ENCODE peak calls at places on chromosomes 16 and 17, in ten cellular contexts. X is SK-N-SH treated with all-trans-retinoic acid at 6 μM for 48 hours, S is heart right ventricle, A is DND-41, O is aorta, L is sciatic nerve, C is HCT116, F is PC-3, Y is Right ventricle myocardium superior, V is omental fat pad. M is an unnamed sample.

GRCh38 chr17:72163474-72163873 is 42.7 kb downstream of the SOX9 start:
- ATAC-seq in X (no peak), S (peak), A (no peak), O (no peak), L (no peak), C (no peak), F (no peak), Y (peak), V (no peak), M (no peak)

GRCh38 chr16:57017251-57017650 is 27.9 kb downstream of the NLRC5 start:
- ATAC-seq in X (no peak), S (peak), A (no peak), O (no peak), L (no peak), C (no peak), F (peak), Y (no peak), V (no peak), M (no peak)

GRCh38 chr16:57283214-57283955 is 1.1 kb downstream of the PLLP start:
- ATAC-seq in X (no peak), S (peak), A (no peak), O (no peak), L (peak), C (no peak), F (no peak), Y (peak), V (peak), M (peak)

GRCh38 chr17:49292901-49293300 is 62.3 kb upstream of the PHOSPHO1 start:
- ATAC-seq in X (no peak), S (no peak), A (no peak), O (no peak), L (no peak), C (no peak), F (no peak), Y (no peak), V (no peak), M (no peak)

GRCh38 chr16:67649494-67649931 is 4.6 kb downstream of the CARMIL2 start:
- ATAC-seq in X (no peak), S (peak), A (no peak), O (peak), L (peak), C (no peak), F (no peak), Y (peak), V (peak), M (no peak)

GRCh38 chr17:78679495-78680395 is 102.3 kb downstream of the CYTH1 start:
- ATAC-seq in X (no peak), S (no peak), A (no peak), O (no peak), L (no peak), C (no peak), F (no peak), Y (no peak), V (no peak), M (no peak)

GRCh38 chr16:80622007-80622406 is 81.2 kb downstream of the DYNLRB2 start:
- ATAC-seq in X (no peak), S (no peak), A (no peak), O (no peak), L (no peak), C (no peak), F (no peak), Y (no peak), V (no peak), M (no peak)

GRCh38 chr17:7626307-7626706 is 1.3 kb downstream of the SAT2 start:
- ATAC-seq in X (no peak), S (no peak), A (no peak), O (no peak), L (no peak), C (no peak), F (no peak), Y (no peak), V (no peak), M (no peak)

GRCh38 chr16:10999313-10999712 is 54.9 kb downstream of the CLEC16A start:
- ATAC-seq in X (no peak), S (no peak), A (no peak), O (no peak), L (no peak), C (no peak), F (no peak), Y (no peak), V (no peak), M (no peak)

GRCh38 chr17:45144199-45145034 is 3.9 kb upstream of the HEXIM1 start:
- ATAC-seq in X (no peak), S (peak), A (no peak), O (peak), L (peak), C (no peak), F (no peak), Y (peak), V (peak), M (peak)

GRCh38 chr16:87602005-87602790 is at the start of gene JPH3:
- ATAC-seq in X (no peak), S (no peak), A (no peak), O (no peak), L (no peak), C (no peak), F (no peak), Y (no peak), V (no peak), M (no peak)

GRCh38 chr16:31001507-31002251 is 8.8 kb downstream of the STX1B start:
- ATAC-seq in X (no peak), S (peak), A (no peak), O (no peak), L (no peak), C (no peak), F (no peak), Y (peak), V (no peak), M (no peak)

GRCh38 chr16:65120811-65121721 is 797 bp downstream of the CDH11 start:
- ATAC-seq in X (peak), S (peak), A (no peak), O (peak), L (peak), C (no peak), F (no peak), Y (peak), V (no peak), M (no peak)

GRCh38 chr17:75404223-75404738 is 1.2 kb downstream of the GRB2 start:
- ATAC-seq in X (peak), S (no peak), A (peak), O (peak), L (peak), C (peak), F (peak), Y (peak), V (no peak), M (no peak)

GRCh38 chr17:32609085-32609484 is 122.3 kb downstream of the CDK5R1 start:
- ATAC-seq in X (peak), S (peak), A (peak), O (no peak), L (no peak), C (peak), F (peak), Y (peak), V (no peak), M (no peak)

GRCh38 chr16:79662673-79663313 is 62.3 kb upstream of the MAF start:
- ATAC-seq in X (no peak), S (no peak), A (no peak), O (no peak), L (no peak), C (no peak), F (no peak), Y (no peak), V (no peak), M (no peak)

GRCh38 chr17:12022310-12022709 is 1.6 kb downstream of the MAP2K4 start:
- ATAC-seq in X (no peak), S (no peak), A (no peak), O (no peak), L (no peak), C (no peak), F (no peak), Y (no peak), V (no peak), M (no peak)

GRCh38 chr17:2712300-2713043 is 908 bp upstream of the CLUH start:
- ATAC-seq in X (peak), S (no peak), A (no peak), O (no peak), L (peak), C (no peak), F (no peak), Y (peak), V (no peak), M (no peak)

GRCh38 chr17:17137731-17138585 is 68.2 kb downstream of the PLD6 start:
- ATAC-seq in X (no peak), S (no peak), A (no peak), O (no peak), L (no peak), C (no peak), F (no peak), Y (no peak), V (no peak), M (no peak)

GRCh38 chr17:3792481-3792880 is 8.5 kb downstream of the ITGAE start:
- ATAC-seq in X (no peak), S (no peak), A (no peak), O (no peak), L (no peak), C (no peak), F (no peak), Y (no peak), V (no peak), M (no peak)

GRCh38 chr16:75089486-75090202 is 26.9 kb downstream of the LDHD start:
- ATAC-seq in X (no peak), S (no peak), A (no peak), O (no peak), L (no peak), C (peak), F (no peak), Y (no peak), V (no peak), M (no peak)

GRCh38 chr16:81469710-81470481 is 25.3 kb downstream of the CMIP start:
- ATAC-seq in X (no peak), S (peak), A (peak), O (no peak), L (peak), C (no peak), F (no peak), Y (peak), V (no peak), M (peak)

GRCh38 chr17:50829336-50829735 is 6.0 kb upstream of the WFIKKN2 start:
- ATAC-seq in X (no peak), S (no peak), A (no peak), O (no peak), L (no peak), C (no peak), F (no peak), Y (no peak), V (no peak), M (no peak)

GRCh38 chr17:55177159-55177913 is 87.4 kb upstream of the HLF start:
- ATAC-seq in X (peak), S (no peak), A (no peak), O (no peak), L (no peak), C (peak), F (peak), Y (no peak), V (no peak), M (no peak)

GRCh38 chr17:17924857-17925250 is 47.3 kb downstream of the TOM1L2 start:
- ATAC-seq in X (no peak), S (no peak), A (no peak), O (no peak), L (no peak), C (no peak), F (no peak), Y (no peak), V (no peak), M (no peak)

GRCh38 chr17:17141860-17142552 is 64.1 kb downstream of the PLD6 start:
- ATAC-seq in X (peak), S (peak), A (no peak), O (no peak), L (peak), C (peak), F (no peak), Y (peak), V (no peak), M (peak)

GRCh38 chr17:77959216-77959925 is 868 bp downstream of the TNRC6C start:
- ATAC-seq in X (no peak), S (no peak), A (no peak), O (no peak), L (no peak), C (peak), F (peak), Y (no peak), V (peak), M (peak)

GRCh38 chr16:84765606-84766580 is 53.9 kb upstream of the CRISPLD2 start:
- ATAC-seq in X (no peak), S (peak), A (no peak), O (no peak), L (peak), C (no peak), F (no peak), Y (peak), V (no peak), M (no peak)

GRCh38 chr17:47275245-47275984 is 21.8 kb downstream of the ITGB3 start:
- ATAC-seq in X (peak), S (peak), A (no peak), O (peak), L (peak), C (peak), F (peak), Y (peak), V (peak), M (peak)

GRCh38 chr17:46274238-46274637 is 20.7 kb upstream of the LRRC37A start:
- ATAC-seq in X (no peak), S (no peak), A (no peak), O (no peak), L (no peak), C (no peak), F (no peak), Y (no peak), V (no peak), M (no peak)

GRCh38 chr16:48054881-48055601 is 100.8 kb downstream of the ABCC12 start:
- ATAC-seq in X (peak), S (peak), A (peak), O (peak), L (peak), C (peak), F (peak), Y (peak), V (peak), M (peak)

GRCh38 chr17:43713494-43714162 is 45.0 kb downstream of the SOST start:
- ATAC-seq in X (peak), S (peak), A (no peak), O (peak), L (no peak), C (peak), F (peak), Y (peak), V (no peak), M (peak)

GRCh38 chr17:6461792-6462524 is 17.7 kb downstream of the PIMREG start:
- ATAC-seq in X (no peak), S (no peak), A (peak), O (no peak), L (no peak), C (no peak), F (no peak), Y (no peak), V (no peak), M (no peak)

GRCh38 chr17:4610656-4611055 is 26.3 kb downstream of the SMTNL2 start:
- ATAC-seq in X (no peak), S (no peak), A (no peak), O (no peak), L (no peak), C (no peak), F (no peak), Y (no peak), V (no peak), M (no peak)

GRCh38 chr17:52106638-52107261 is 51.8 kb downstream of the CA10 start:
- ATAC-seq in X (peak), S (no peak), A (no peak), O (no peak), L (no peak), C (peak), F (peak), Y (no peak), V (peak), M (no peak)

GRCh38 chr16:15578824-15579223 is 64.1 kb downstream of the MARF1 start:
- ATAC-seq in X (no peak), S (no peak), A (no peak), O (no peak), L (no peak), C (no peak), F (no peak), Y (no peak), V (no peak), M (no peak)

GRCh38 chr16:78591682-78592103 is 492.2 kb downstream of the WWOX start:
- ATAC-seq in X (no peak), S (peak), A (no peak), O (no peak), L (no peak), C (no peak), F (no peak), Y (peak), V (no peak), M (no peak)

M was measured in gastroesophageal sphincter.